ENCODE peak calls at places on chromosome 5, in ten cellular contexts. One of them, this sample, is unnamed.

GRCh38 chr5:119435436-119436132 is 16.7 kb upstream of the HSD17B4 start:
- DNase-seq in CD8-positive, alpha-beta T cell: peak; percentile 66
- DNase-seq in mucosa of descending colon: peak; percentile 70
- DNase-seq in fibroblast of pulmonary artery: peak; percentile 66
- DNase-seq in heart right ventricle: peak; percentile 55
- DNase-seq in transverse colon: peak; percentile 74
- DNase-seq in astrocyte of the cerebellum: no peak
- DNase-seq in thoracic aorta: no peak
- DNase-seq in AG04449: no peak
- DNase-seq in lower lobe of right lung: peak; percentile 91
- DNase-seq in this sample: peak; percentile 79

GRCh38 chr5:137503456-137503855 is 4.3 kb upstream of the SPOCK1 start:
- DNase-seq in CD8-positive, alpha-beta T cell: no peak
- DNase-seq in mucosa of descending colon: no peak
- DNase-seq in fibroblast of pulmonary artery: no peak
- DNase-seq in heart right ventricle: no peak
- DNase-seq in transverse colon: no peak
- DNase-seq in astrocyte of the cerebellum: no peak
- DNase-seq in thoracic aorta: no peak
- DNase-seq in AG04449: no peak
- DNase-seq in lower lobe of right lung: no peak
- DNase-seq in this sample: no peak

GRCh38 chr5:61653802-61654580 is 321.9 kb downstream of the ZSWIM6 start:
- DNase-seq in CD8-positive, alpha-beta T cell: no peak
- DNase-seq in mucosa of descending colon: no peak
- DNase-seq in fibroblast of pulmonary artery: no peak
- DNase-seq in heart right ventricle: no peak
- DNase-seq in transverse colon: no peak
- DNase-seq in astrocyte of the cerebellum: no peak
- DNase-seq in thoracic aorta: no peak
- DNase-seq in AG04449: no peak
- DNase-seq in lower lobe of right lung: no peak
- DNase-seq in this sample: no peak

GRCh38 chr5:140833993-140834392 is at the start of gene PCDHA7:
- DNase-seq in CD8-positive, alpha-beta T cell: no peak
- DNase-seq in mucosa of descending colon: no peak
- DNase-seq in fibroblast of pulmonary artery: peak; percentile 40
- DNase-seq in heart right ventricle: no peak
- DNase-seq in transverse colon: no peak
- DNase-seq in astrocyte of the cerebellum: no peak
- DNase-seq in thoracic aorta: no peak
- DNase-seq in AG04449: no peak
- DNase-seq in lower lobe of right lung: no peak
- DNase-seq in this sample: no peak

GRCh38 chr5:90000351-90000750 is 409.2 kb downstream of the CETN3 start:
- DNase-seq in CD8-positive, alpha-beta T cell: no peak
- DNase-seq in mucosa of descending colon: no peak
- DNase-seq in fibroblast of pulmonary artery: no peak
- DNase-seq in heart right ventricle: no peak
- DNase-seq in transverse colon: peak; percentile 10
- DNase-seq in astrocyte of the cerebellum: no peak
- DNase-seq in thoracic aorta: no peak
- DNase-seq in AG04449: no peak
- DNase-seq in lower lobe of right lung: no peak
- DNase-seq in this sample: no peak

GRCh38 chr5:73615085-73615484 is 10.9 kb upstream of the ARHGEF28 start:
- DNase-seq in CD8-positive, alpha-beta T cell: no peak
- DNase-seq in mucosa of descending colon: no peak
- DNase-seq in fibroblast of pulmonary artery: no peak
- DNase-seq in heart right ventricle: no peak
- DNase-seq in transverse colon: peak; percentile 20
- DNase-seq in astrocyte of the cerebellum: no peak
- DNase-seq in thoracic aorta: no peak
- DNase-seq in AG04449: no peak
- DNase-seq in lower lobe of right lung: no peak
- DNase-seq in this sample: no peak

GRCh38 chr5:123297866-123298265 is 125.3 kb downstream of the CEP120 start:
- DNase-seq in CD8-positive, alpha-beta T cell: no peak
- DNase-seq in mucosa of descending colon: no peak
- DNase-seq in fibroblast of pulmonary artery: no peak
- DNase-seq in heart right ventricle: no peak
- DNase-seq in transverse colon: no peak
- DNase-seq in astrocyte of the cerebellum: no peak
- DNase-seq in thoracic aorta: no peak
- DNase-seq in AG04449: no peak
- DNase-seq in lower lobe of right lung: no peak
- DNase-seq in this sample: no peak

GRCh38 chr5:5316333-5316732 is 106.1 kb upstream of the ICE1 start:
- DNase-seq in CD8-positive, alpha-beta T cell: no peak
- DNase-seq in mucosa of descending colon: no peak
- DNase-seq in fibroblast of pulmonary artery: no peak
- DNase-seq in heart right ventricle: no peak
- DNase-seq in transverse colon: no peak
- DNase-seq in astrocyte of the cerebellum: no peak
- DNase-seq in thoracic aorta: no peak
- DNase-seq in AG04449: no peak
- DNase-seq in lower lobe of right lung: no peak
- DNase-seq in this sample: peak; percentile 36

GRCh38 chr5:142924135-142924883 is 154.1 kb downstream of the ARHGAP26 start:
- DNase-seq in CD8-positive, alpha-beta T cell: no peak
- DNase-seq in mucosa of descending colon: no peak
- DNase-seq in fibroblast of pulmonary artery: peak; percentile 46
- DNase-seq in heart right ventricle: no peak
- DNase-seq in transverse colon: no peak
- DNase-seq in astrocyte of the cerebellum: no peak
- DNase-seq in thoracic aorta: no peak
- DNase-seq in AG04449: no peak
- DNase-seq in lower lobe of right lung: no peak
- DNase-seq in this sample: peak; percentile 60

GRCh38 chr5:123273984-123274383 is 149.2 kb downstream of the CEP120 start:
- DNase-seq in CD8-positive, alpha-beta T cell: no peak
- DNase-seq in mucosa of descending colon: no peak
- DNase-seq in fibroblast of pulmonary artery: no peak
- DNase-seq in heart right ventricle: no peak
- DNase-seq in transverse colon: no peak
- DNase-seq in astrocyte of the cerebellum: no peak
- DNase-seq in thoracic aorta: no peak
- DNase-seq in AG04449: no peak
- DNase-seq in lower lobe of right lung: no peak
- DNase-seq in this sample: peak; percentile 21

GRCh38 chr5:142660731-142661130 is 25.2 kb downstream of the FGF1 start:
- DNase-seq in CD8-positive, alpha-beta T cell: no peak
- DNase-seq in mucosa of descending colon: no peak
- DNase-seq in fibroblast of pulmonary artery: peak; percentile 44
- DNase-seq in heart right ventricle: no peak
- DNase-seq in transverse colon: no peak
- DNase-seq in astrocyte of the cerebellum: no peak
- DNase-seq in thoracic aorta: no peak
- DNase-seq in AG04449: no peak
- DNase-seq in lower lobe of right lung: no peak
- DNase-seq in this sample: no peak

GRCh38 chr5:60453186-60453976 is 246.6 kb downstream of the DEPDC1B start:
- DNase-seq in CD8-positive, alpha-beta T cell: no peak
- DNase-seq in mucosa of descending colon: no peak
- DNase-seq in fibroblast of pulmonary artery: no peak
- DNase-seq in heart right ventricle: no peak
- DNase-seq in transverse colon: no peak
- DNase-seq in astrocyte of the cerebellum: no peak
- DNase-seq in thoracic aorta: no peak
- DNase-seq in AG04449: no peak
- DNase-seq in lower lobe of right lung: no peak
- DNase-seq in this sample: no peak

GRCh38 chr5:83827111-83827541 is 106.5 kb upstream of the HAPLN1 start:
- DNase-seq in CD8-positive, alpha-beta T cell: no peak
- DNase-seq in mucosa of descending colon: no peak
- DNase-seq in fibroblast of pulmonary artery: peak; percentile 92
- DNase-seq in heart right ventricle: no peak
- DNase-seq in transverse colon: no peak
- DNase-seq in astrocyte of the cerebellum: no peak
- DNase-seq in thoracic aorta: no peak
- DNase-seq in AG04449: peak; percentile 34
- DNase-seq in lower lobe of right lung: no peak
- DNase-seq in this sample: peak; percentile 89

GRCh38 chr5:132364319-132364718 is 5.2 kb upstream of the SLC22A5 start:
- DNase-seq in CD8-positive, alpha-beta T cell: no peak
- DNase-seq in mucosa of descending colon: no peak
- DNase-seq in fibroblast of pulmonary artery: peak; percentile 92
- DNase-seq in heart right ventricle: no peak
- DNase-seq in transverse colon: no peak
- DNase-seq in astrocyte of the cerebellum: no peak
- DNase-seq in thoracic aorta: no peak
- DNase-seq in AG04449: peak; percentile 50
- DNase-seq in lower lobe of right lung: no peak
- DNase-seq in this sample: peak; percentile 81

GRCh38 chr5:134184155-134185135 is 7.7 kb upstream of the SKP1 start:
- DNase-seq in CD8-positive, alpha-beta T cell: peak; percentile 65
- DNase-seq in mucosa of descending colon: peak; percentile 83
- DNase-seq in fibroblast of pulmonary artery: peak; percentile 75
- DNase-seq in heart right ventricle: peak; percentile 56
- DNase-seq in transverse colon: peak; percentile 79
- DNase-seq in astrocyte of the cerebellum: peak; percentile 29
- DNase-seq in thoracic aorta: peak; percentile 8
- DNase-seq in AG04449: no peak
- DNase-seq in lower lobe of right lung: peak; percentile 73
- DNase-seq in this sample: peak; percentile 72

GRCh38 chr5:124748687-124749594 is 2.5 kb upstream of the ZNF608 start:
- DNase-seq in CD8-positive, alpha-beta T cell: no peak
- DNase-seq in mucosa of descending colon: peak; percentile 76
- DNase-seq in fibroblast of pulmonary artery: peak; percentile 95
- DNase-seq in heart right ventricle: peak; percentile 30
- DNase-seq in transverse colon: peak; percentile 87
- DNase-seq in astrocyte of the cerebellum: peak; percentile 83
- DNase-seq in thoracic aorta: no peak
- DNase-seq in AG04449: no peak
- DNase-seq in lower lobe of right lung: peak; percentile 68
- DNase-seq in this sample: peak; percentile 96

GRCh38 chr5:57181151-57181550 is 7.3 kb downstream of the GPBP1 start:
- DNase-seq in CD8-positive, alpha-beta T cell: no peak
- DNase-seq in mucosa of descending colon: no peak
- DNase-seq in fibroblast of pulmonary artery: no peak
- DNase-seq in heart right ventricle: no peak
- DNase-seq in transverse colon: no peak
- DNase-seq in astrocyte of the cerebellum: no peak
- DNase-seq in thoracic aorta: no peak
- DNase-seq in AG04449: no peak
- DNase-seq in lower lobe of right lung: no peak
- DNase-seq in this sample: no peak
- H3K4me3 ChIP-seq in CD8-positive, alpha-beta T cell: peak overlapping the region; percentile 32
- H3K4me3 ChIP-seq in mucosa of descending colon: no peak overlapping the region
- H3K4me3 ChIP-seq in fibroblast of pulmonary artery: no peak overlapping the region
- H3K4me3 ChIP-seq in heart right ventricle: no peak overlapping the region
- H3K4me3 ChIP-seq in transverse colon: no peak overlapping the region
- H3K4me3 ChIP-seq in astrocyte of the cerebellum: no peak overlapping the region
- H3K4me3 ChIP-seq in thoracic aorta: peak overlapping the region; percentile 32
- H3K4me3 ChIP-seq in AG04449: no peak overlapping the region
- H3K4me3 ChIP-seq in lower lobe of right lung: no peak overlapping the region
- H3K4me3 ChIP-seq in this sample: no peak overlapping the region

GRCh38 chr5:112245616-112246015 is 173.5 kb downstream of the EPB41L4A start:
- DNase-seq in CD8-positive, alpha-beta T cell: no peak
- DNase-seq in mucosa of descending colon: no peak
- DNase-seq in fibroblast of pulmonary artery: no peak
- DNase-seq in heart right ventricle: no peak
- DNase-seq in transverse colon: no peak
- DNase-seq in astrocyte of the cerebellum: no peak
- DNase-seq in thoracic aorta: no peak
- DNase-seq in AG04449: no peak
- DNase-seq in lower lobe of right lung: no peak
- DNase-seq in this sample: no peak
- TF ChIP-seq CTCF in CD8-positive, alpha-beta T cell: no peak
- TF ChIP-seq CTCF in mucosa of descending colon: no peak
- TF ChIP-seq CTCF in fibroblast of pulmonary artery: no peak
- TF ChIP-seq CTCF in heart right ventricle: no peak
- TF ChIP-seq CTCF in transverse colon: no peak
- TF ChIP-seq CTCF in astrocyte of the cerebellum: no peak
- TF ChIP-seq CTCF in thoracic aorta: no peak
- TF ChIP-seq CTCF in AG04449: no peak
- TF ChIP-seq CTCF in lower lobe of right lung: no peak
- TF ChIP-seq CTCF in this sample: no peak

DNA sequence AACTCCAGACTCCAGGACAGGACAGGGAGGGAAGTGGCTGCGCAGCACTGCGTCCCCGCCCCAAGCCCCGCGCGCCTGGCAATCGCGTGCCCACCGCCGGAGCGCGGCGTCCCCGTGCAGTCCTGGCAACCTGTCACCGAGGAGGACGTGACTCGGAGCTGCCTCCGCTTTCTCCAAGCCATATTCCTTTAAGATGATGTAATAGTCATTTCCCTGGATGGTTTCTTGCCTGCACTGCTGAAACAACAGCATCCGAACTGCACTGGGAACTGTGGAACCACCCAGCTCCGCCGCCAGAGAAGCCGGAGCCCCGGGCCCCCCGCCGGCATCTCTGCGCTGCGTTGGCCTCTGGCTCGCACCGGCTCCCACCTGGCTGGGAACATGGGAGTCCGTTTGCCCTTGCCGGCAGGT is 34.5 kb downstream of the KCTD16 start:
- DNase-seq in CD8-positive, alpha-beta T cell: no peak
- DNase-seq in mucosa of descending colon: no peak
- DNase-seq in fibroblast of pulmonary artery: peak; percentile 52
- DNase-seq in heart right ventricle: peak; percentile 9
- DNase-seq in transverse colon: no peak
- DNase-seq in astrocyte of the cerebellum: peak; percentile 13
- DNase-seq in thoracic aorta: no peak
- DNase-seq in AG04449: no peak
- DNase-seq in lower lobe of right lung: no peak
- DNase-seq in this sample: peak; percentile 48
- H3K4me3 ChIP-seq in CD8-positive, alpha-beta T cell: no peak overlapping the region
- H3K4me3 ChIP-seq in mucosa of descending colon: no peak overlapping the region
- H3K4me3 ChIP-seq in fibroblast of pulmonary artery: peak overlapping the region; percentile 51
- H3K4me3 ChIP-seq in heart right ventricle: no peak overlapping the region
- H3K4me3 ChIP-seq in transverse colon: no peak overlapping the region
- H3K4me3 ChIP-seq in astrocyte of the cerebellum: peak overlapping the region; percentile 39
- H3K4me3 ChIP-seq in thoracic aorta: peak overlapping the region; percentile 74
- H3K4me3 ChIP-seq in AG04449: peak overlapping the region; percentile 58
- H3K4me3 ChIP-seq in lower lobe of right lung: peak overlapping the region; percentile 41
- H3K4me3 ChIP-seq in this sample: peak overlapping the region; percentile 54

GRCh38 chr5:159773062-159773924 is 143.0 kb upstream of the ADRA1B start:
- DNase-seq in CD8-positive, alpha-beta T cell: peak; percentile 48
- DNase-seq in mucosa of descending colon: peak; percentile 61
- DNase-seq in fibroblast of pulmonary artery: peak; percentile 84
- DNase-seq in heart right ventricle: peak; percentile 77
- DNase-seq in transverse colon: peak; percentile 60
- DNase-seq in astrocyte of the cerebellum: peak; percentile 70
- DNase-seq in thoracic aorta: peak; percentile 64
- DNase-seq in AG04449: no peak
- DNase-seq in lower lobe of right lung: peak; percentile 68
- DNase-seq in this sample: peak; percentile 90
- TF ChIP-seq CTCF in CD8-positive, alpha-beta T cell: no peak
- TF ChIP-seq CTCF in mucosa of descending colon: no peak
- TF ChIP-seq CTCF in fibroblast of pulmonary artery: peak; percentile 5
- TF ChIP-seq CTCF in heart right ventricle: peak; percentile 19
- TF ChIP-seq CTCF in transverse colon: no peak
- TF ChIP-seq CTCF in astrocyte of the cerebellum: peak; percentile 21
- TF ChIP-seq CTCF in thoracic aorta: peak; percentile 30
- TF ChIP-seq CTCF in AG04449: peak; percentile 27
- TF ChIP-seq CTCF in lower lobe of right lung: peak; percentile 13
- TF ChIP-seq CTCF in this sample: peak; percentile 35

This sample was measured in choroid plexus epithelial cell.